ENCODE peak calls at places on chromosomes 7 and 10, in ten cellular contexts. One of them, this sample, is unnamed.
A peak's percentile ranks its signal among the peaks of the same experiment; 100 is the strongest.

GRCh38 chr7:157470699-157471098 is 133.9 kb downstream of the DNAJB6 start:
- DNase-seq in SK-MEL-5: no peak
- DNase-seq in hepatocyte: no peak
- DNase-seq in cerebellar nuclear complex: no peak
- DNase-seq in NCI-H1092 treated with DMSO at 0.1 percent for 48 hours: no peak
- DNase-seq in psoas muscle: no peak
- DNase-seq in effector memory CD8-positive, alpha-beta T cell: no peak
- DNase-seq in T-helper 17 cell: no peak
- DNase-seq in fibroblast of gingiva: no peak
- DNase-seq in foreskin fibroblast: no peak
- DNase-seq in this sample: no peak

GRCh38 chr7:140512317-140513000 is 33.2 kb upstream of the MKRN1 start:
- DNase-seq in SK-MEL-5: peak; percentile 60
- DNase-seq in hepatocyte: peak; percentile 70
- DNase-seq in cerebellar nuclear complex: no peak
- DNase-seq in NCI-H1092 treated with DMSO at 0.1 percent for 48 hours: peak; percentile 41
- DNase-seq in psoas muscle: no peak
- DNase-seq in effector memory CD8-positive, alpha-beta T cell: no peak
- DNase-seq in T-helper 17 cell: no peak
- DNase-seq in fibroblast of gingiva: no peak
- DNase-seq in foreskin fibroblast: no peak
- DNase-seq in this sample: no peak

GRCh38 chr7:39536926-39537325 is 29.3 kb upstream of the YAE1 start:
- DNase-seq in SK-MEL-5: no peak
- DNase-seq in hepatocyte: no peak
- DNase-seq in cerebellar nuclear complex: no peak
- DNase-seq in NCI-H1092 treated with DMSO at 0.1 percent for 48 hours: no peak
- DNase-seq in psoas muscle: no peak
- DNase-seq in effector memory CD8-positive, alpha-beta T cell: no peak
- DNase-seq in T-helper 17 cell: no peak
- DNase-seq in fibroblast of gingiva: no peak
- DNase-seq in foreskin fibroblast: no peak
- DNase-seq in this sample: no peak

GRCh38 chr7:2796358-2797352 is 47.5 kb downstream of the GNA12 start:
- DNase-seq in SK-MEL-5: no peak
- DNase-seq in hepatocyte: no peak
- DNase-seq in cerebellar nuclear complex: no peak
- DNase-seq in NCI-H1092 treated with DMSO at 0.1 percent for 48 hours: no peak
- DNase-seq in psoas muscle: peak; percentile 83
- DNase-seq in effector memory CD8-positive, alpha-beta T cell: no peak
- DNase-seq in T-helper 17 cell: no peak
- DNase-seq in fibroblast of gingiva: peak; percentile 94
- DNase-seq in foreskin fibroblast: peak; percentile 34
- DNase-seq in this sample: peak; percentile 60

GRCh38 chr7:47258798-47259197 is 323.1 kb downstream of the TNS3 start:
- DNase-seq in SK-MEL-5: no peak
- DNase-seq in hepatocyte: no peak
- DNase-seq in cerebellar nuclear complex: no peak
- DNase-seq in NCI-H1092 treated with DMSO at 0.1 percent for 48 hours: no peak
- DNase-seq in psoas muscle: no peak
- DNase-seq in effector memory CD8-positive, alpha-beta T cell: no peak
- DNase-seq in T-helper 17 cell: no peak
- DNase-seq in fibroblast of gingiva: no peak
- DNase-seq in foreskin fibroblast: no peak
- DNase-seq in this sample: no peak

GRCh38 chr10:35191523-35191922 is 64.9 kb downstream of the CREM start:
- DNase-seq in SK-MEL-5: peak; percentile 16
- DNase-seq in hepatocyte: no peak
- DNase-seq in cerebellar nuclear complex: no peak
- DNase-seq in NCI-H1092 treated with DMSO at 0.1 percent for 48 hours: no peak
- DNase-seq in psoas muscle: peak; percentile 22
- DNase-seq in effector memory CD8-positive, alpha-beta T cell: no peak
- DNase-seq in T-helper 17 cell: no peak
- DNase-seq in fibroblast of gingiva: no peak
- DNase-seq in foreskin fibroblast: no peak
- DNase-seq in this sample: peak; percentile 16

GRCh38 chr10:60521974-60522405 is 132.3 kb upstream of the ANK3 start:
- DNase-seq in SK-MEL-5: no peak
- DNase-seq in hepatocyte: peak; percentile 10
- DNase-seq in cerebellar nuclear complex: no peak
- DNase-seq in NCI-H1092 treated with DMSO at 0.1 percent for 48 hours: no peak
- DNase-seq in psoas muscle: no peak
- DNase-seq in effector memory CD8-positive, alpha-beta T cell: no peak
- DNase-seq in T-helper 17 cell: no peak
- DNase-seq in fibroblast of gingiva: no peak
- DNase-seq in foreskin fibroblast: peak; percentile 78
- DNase-seq in this sample: no peak

GRCh38 chr10:49744091-49744685 is 17.9 kb downstream of the OGDHL start:
- DNase-seq in SK-MEL-5: no peak
- DNase-seq in hepatocyte: no peak
- DNase-seq in cerebellar nuclear complex: no peak
- DNase-seq in NCI-H1092 treated with DMSO at 0.1 percent for 48 hours: no peak
- DNase-seq in psoas muscle: no peak
- DNase-seq in effector memory CD8-positive, alpha-beta T cell: no peak
- DNase-seq in T-helper 17 cell: no peak
- DNase-seq in fibroblast of gingiva: no peak
- DNase-seq in foreskin fibroblast: no peak
- DNase-seq in this sample: no peak

GRCh38 chr7:71753959-71754652 is 622.2 kb downstream of the GALNT17 start:
- DNase-seq in SK-MEL-5: no peak
- DNase-seq in hepatocyte: no peak
- DNase-seq in cerebellar nuclear complex: no peak
- DNase-seq in NCI-H1092 treated with DMSO at 0.1 percent for 48 hours: no peak
- DNase-seq in psoas muscle: no peak
- DNase-seq in effector memory CD8-positive, alpha-beta T cell: no peak
- DNase-seq in T-helper 17 cell: no peak
- DNase-seq in fibroblast of gingiva: no peak
- DNase-seq in foreskin fibroblast: no peak
- DNase-seq in this sample: no peak

GRCh38 chr7:23490357-23491131 is 20.3 kb upstream of the IGF2BP3 start:
- DNase-seq in SK-MEL-5: no peak
- DNase-seq in hepatocyte: no peak
- DNase-seq in cerebellar nuclear complex: no peak
- DNase-seq in NCI-H1092 treated with DMSO at 0.1 percent for 48 hours: peak; percentile 20
- DNase-seq in psoas muscle: peak; percentile 37
- DNase-seq in effector memory CD8-positive, alpha-beta T cell: peak; percentile 41
- DNase-seq in T-helper 17 cell: peak; percentile 35
- DNase-seq in fibroblast of gingiva: peak; percentile 39
- DNase-seq in foreskin fibroblast: no peak
- DNase-seq in this sample: peak; percentile 55

GRCh38 chr10:132632091-132632561 is 94.5 kb downstream of the INPP5A start:
- DNase-seq in SK-MEL-5: no peak
- DNase-seq in hepatocyte: no peak
- DNase-seq in cerebellar nuclear complex: no peak
- DNase-seq in NCI-H1092 treated with DMSO at 0.1 percent for 48 hours: no peak
- DNase-seq in psoas muscle: peak; percentile 52
- DNase-seq in effector memory CD8-positive, alpha-beta T cell: no peak
- DNase-seq in T-helper 17 cell: no peak
- DNase-seq in fibroblast of gingiva: no peak
- DNase-seq in foreskin fibroblast: no peak
- DNase-seq in this sample: no peak

GRCh38 chr7:158407581-158408331 is 179.9 kb downstream of the PTPRN2 start:
- DNase-seq in SK-MEL-5: peak; percentile 85
- DNase-seq in hepatocyte: peak; percentile 69
- DNase-seq in cerebellar nuclear complex: no peak
- DNase-seq in NCI-H1092 treated with DMSO at 0.1 percent for 48 hours: peak; percentile 36
- DNase-seq in psoas muscle: no peak
- DNase-seq in effector memory CD8-positive, alpha-beta T cell: no peak
- DNase-seq in T-helper 17 cell: no peak
- DNase-seq in fibroblast of gingiva: no peak
- DNase-seq in foreskin fibroblast: peak; percentile 3
- DNase-seq in this sample: peak; percentile 33

GRCh38 chr10:28403090-28403489 is 100.2 kb upstream of the MPP7 start:
- DNase-seq in SK-MEL-5: no peak
- DNase-seq in hepatocyte: no peak
- DNase-seq in cerebellar nuclear complex: no peak
- DNase-seq in NCI-H1092 treated with DMSO at 0.1 percent for 48 hours: no peak
- DNase-seq in psoas muscle: no peak
- DNase-seq in effector memory CD8-positive, alpha-beta T cell: no peak
- DNase-seq in T-helper 17 cell: no peak
- DNase-seq in fibroblast of gingiva: no peak
- DNase-seq in foreskin fibroblast: no peak
- DNase-seq in this sample: no peak

GRCh38 chr7:33062023-33062781 is at the start of gene NT5C3A:
- DNase-seq in SK-MEL-5: peak; percentile 41
- DNase-seq in hepatocyte: peak; percentile 63
- DNase-seq in cerebellar nuclear complex: no peak
- DNase-seq in NCI-H1092 treated with DMSO at 0.1 percent for 48 hours: peak; percentile 58
- DNase-seq in psoas muscle: peak; percentile 15
- DNase-seq in effector memory CD8-positive, alpha-beta T cell: peak; percentile 6
- DNase-seq in T-helper 17 cell: peak; percentile 9
- DNase-seq in fibroblast of gingiva: no peak
- DNase-seq in foreskin fibroblast: no peak
- DNase-seq in this sample: peak; percentile 45

GRCh38 chr10:88288621-88289059 is 294.5 kb downstream of the RNLS start:
- DNase-seq in SK-MEL-5: no peak
- DNase-seq in hepatocyte: no peak
- DNase-seq in cerebellar nuclear complex: no peak
- DNase-seq in NCI-H1092 treated with DMSO at 0.1 percent for 48 hours: no peak
- DNase-seq in psoas muscle: no peak
- DNase-seq in effector memory CD8-positive, alpha-beta T cell: no peak
- DNase-seq in T-helper 17 cell: no peak
- DNase-seq in fibroblast of gingiva: no peak
- DNase-seq in foreskin fibroblast: no peak
- DNase-seq in this sample: no peak

GRCh38 chr7:47610506-47611044 is 28.7 kb upstream of the TNS3 start:
- DNase-seq in SK-MEL-5: no peak
- DNase-seq in hepatocyte: peak; percentile 43
- DNase-seq in cerebellar nuclear complex: no peak
- DNase-seq in NCI-H1092 treated with DMSO at 0.1 percent for 48 hours: peak; percentile 60
- DNase-seq in psoas muscle: no peak
- DNase-seq in effector memory CD8-positive, alpha-beta T cell: no peak
- DNase-seq in T-helper 17 cell: no peak
- DNase-seq in fibroblast of gingiva: peak; percentile 96
- DNase-seq in foreskin fibroblast: peak; percentile 68
- DNase-seq in this sample: peak; percentile 50

GRCh38 chr7:43211276-43211675 is 98.8 kb downstream of the HECW1 start:
- DNase-seq in SK-MEL-5: no peak
- DNase-seq in hepatocyte: no peak
- DNase-seq in cerebellar nuclear complex: no peak
- DNase-seq in NCI-H1092 treated with DMSO at 0.1 percent for 48 hours: no peak
- DNase-seq in psoas muscle: no peak
- DNase-seq in effector memory CD8-positive, alpha-beta T cell: no peak
- DNase-seq in T-helper 17 cell: no peak
- DNase-seq in fibroblast of gingiva: no peak
- DNase-seq in foreskin fibroblast: no peak
- DNase-seq in this sample: no peak

GRCh38 chr10:19817251-19818046 is 1.2 kb downstream of the PLXDC2 start:
- DNase-seq in SK-MEL-5: no peak
- DNase-seq in hepatocyte: peak; percentile 54
- DNase-seq in cerebellar nuclear complex: no peak
- DNase-seq in NCI-H1092 treated with DMSO at 0.1 percent for 48 hours: no peak
- DNase-seq in psoas muscle: peak; percentile 26
- DNase-seq in effector memory CD8-positive, alpha-beta T cell: no peak
- DNase-seq in T-helper 17 cell: no peak
- DNase-seq in fibroblast of gingiva: no peak
- DNase-seq in foreskin fibroblast: no peak
- DNase-seq in this sample: no peak

GRCh38 chr10:77892021-77892739 is 34.4 kb downstream of the DLG5 start:
- DNase-seq in SK-MEL-5: no peak
- DNase-seq in hepatocyte: no peak
- DNase-seq in cerebellar nuclear complex: no peak
- DNase-seq in NCI-H1092 treated with DMSO at 0.1 percent for 48 hours: no peak
- DNase-seq in psoas muscle: no peak
- DNase-seq in effector memory CD8-positive, alpha-beta T cell: no peak
- DNase-seq in T-helper 17 cell: no peak
- DNase-seq in fibroblast of gingiva: no peak
- DNase-seq in foreskin fibroblast: no peak
- DNase-seq in this sample: no peak

GRCh38 chr7:4682621-4683042 is 537 bp downstream of the FOXK1 start:
- DNase-seq in SK-MEL-5: peak; percentile 28
- DNase-seq in hepatocyte: peak; percentile 72
- DNase-seq in cerebellar nuclear complex: no peak
- DNase-seq in NCI-H1092 treated with DMSO at 0.1 percent for 48 hours: peak; percentile 43
- DNase-seq in psoas muscle: peak; percentile 57
- DNase-seq in effector memory CD8-positive, alpha-beta T cell: peak; percentile 23
- DNase-seq in T-helper 17 cell: peak; percentile 20
- DNase-seq in fibroblast of gingiva: peak; percentile 21
- DNase-seq in foreskin fibroblast: peak; percentile 27
- DNase-seq in this sample: no peak

GRCh38 chr7:98211676-98212531 is 665 bp downstream of the BHLHA15 start:
- DNase-seq in SK-MEL-5: no peak
- DNase-seq in hepatocyte: no peak
- DNase-seq in cerebellar nuclear complex: no peak
- DNase-seq in NCI-H1092 treated with DMSO at 0.1 percent for 48 hours: no peak
- DNase-seq in psoas muscle: no peak
- DNase-seq in effector memory CD8-positive, alpha-beta T cell: no peak
- DNase-seq in T-helper 17 cell: no peak
- DNase-seq in fibroblast of gingiva: no peak
- DNase-seq in foreskin fibroblast: no peak
- DNase-seq in this sample: no peak

GRCh38 chr10:86071758-86072157 is 294.8 kb downstream of the GRID1 start:
- DNase-seq in SK-MEL-5: no peak
- DNase-seq in hepatocyte: no peak
- DNase-seq in cerebellar nuclear complex: no peak
- DNase-seq in NCI-H1092 treated with DMSO at 0.1 percent for 48 hours: no peak
- DNase-seq in psoas muscle: no peak
- DNase-seq in effector memory CD8-positive, alpha-beta T cell: no peak
- DNase-seq in T-helper 17 cell: no peak
- DNase-seq in fibroblast of gingiva: no peak
- DNase-seq in foreskin fibroblast: no peak
- DNase-seq in this sample: no peak

GRCh38 chr10:48449501-48450232 is 143.2 kb downstream of the MAPK8 start:
- DNase-seq in SK-MEL-5: no peak
- DNase-seq in hepatocyte: peak; percentile 1
- DNase-seq in cerebellar nuclear complex: no peak
- DNase-seq in NCI-H1092 treated with DMSO at 0.1 percent for 48 hours: no peak
- DNase-seq in psoas muscle: no peak
- DNase-seq in effector memory CD8-positive, alpha-beta T cell: no peak
- DNase-seq in T-helper 17 cell: no peak
- DNase-seq in fibroblast of gingiva: no peak
- DNase-seq in foreskin fibroblast: no peak
- DNase-seq in this sample: peak; percentile 5

GRCh38 chr10:28219241-28219640 is 83.6 kb downstream of the MPP7 start:
- DNase-seq in SK-MEL-5: no peak
- DNase-seq in hepatocyte: no peak
- DNase-seq in cerebellar nuclear complex: no peak
- DNase-seq in NCI-H1092 treated with DMSO at 0.1 percent for 48 hours: no peak
- DNase-seq in psoas muscle: no peak
- DNase-seq in effector memory CD8-positive, alpha-beta T cell: no peak
- DNase-seq in T-helper 17 cell: no peak
- DNase-seq in fibroblast of gingiva: peak; percentile 64
- DNase-seq in foreskin fibroblast: no peak
- DNase-seq in this sample: no peak

GRCh38 chr7:157644946-157645345 is 308.1 kb downstream of the DNAJB6 start:
- DNase-seq in SK-MEL-5: no peak
- DNase-seq in hepatocyte: no peak
- DNase-seq in cerebellar nuclear complex: no peak
- DNase-seq in NCI-H1092 treated with DMSO at 0.1 percent for 48 hours: no peak
- DNase-seq in psoas muscle: no peak
- DNase-seq in effector memory CD8-positive, alpha-beta T cell: no peak
- DNase-seq in T-helper 17 cell: no peak
- DNase-seq in fibroblast of gingiva: no peak
- DNase-seq in foreskin fibroblast: no peak
- DNase-seq in this sample: no peak

GRCh38 chr10:103853428-103854264 is 1.7 kb downstream of the SH3PXD2A start:
- DNase-seq in SK-MEL-5: no peak
- DNase-seq in hepatocyte: no peak
- DNase-seq in cerebellar nuclear complex: no peak
- DNase-seq in NCI-H1092 treated with DMSO at 0.1 percent for 48 hours: peak; percentile 44
- DNase-seq in psoas muscle: no peak
- DNase-seq in effector memory CD8-positive, alpha-beta T cell: no peak
- DNase-seq in T-helper 17 cell: no peak
- DNase-seq in fibroblast of gingiva: no peak
- DNase-seq in foreskin fibroblast: no peak
- DNase-seq in this sample: no peak

GRCh38 chr10:29210469-29210868 is 78.4 kb upstream of the LYZL1 start:
- DNase-seq in SK-MEL-5: no peak
- DNase-seq in hepatocyte: no peak
- DNase-seq in cerebellar nuclear complex: no peak
- DNase-seq in NCI-H1092 treated with DMSO at 0.1 percent for 48 hours: no peak
- DNase-seq in psoas muscle: no peak
- DNase-seq in effector memory CD8-positive, alpha-beta T cell: no peak
- DNase-seq in T-helper 17 cell: no peak
- DNase-seq in fibroblast of gingiva: no peak
- DNase-seq in foreskin fibroblast: no peak
- DNase-seq in this sample: no peak

GRCh38 chr7:44244282-44244681 is 43.5 kb downstream of the YKT6 start:
- DNase-seq in SK-MEL-5: peak; percentile 45
- DNase-seq in hepatocyte: no peak
- DNase-seq in cerebellar nuclear complex: no peak
- DNase-seq in NCI-H1092 treated with DMSO at 0.1 percent for 48 hours: no peak
- DNase-seq in psoas muscle: no peak
- DNase-seq in effector memory CD8-positive, alpha-beta T cell: no peak
- DNase-seq in T-helper 17 cell: no peak
- DNase-seq in fibroblast of gingiva: no peak
- DNase-seq in foreskin fibroblast: no peak
- DNase-seq in this sample: peak; percentile 56

This sample was measured in hepatic stellate cell.